ENCODE peak calls at places on chromosomes 2 and 18, in seven cellular contexts. One of them, this sample, is unnamed.

GRCh38 chr2:236170678-236171212 is 2.6 kb upstream of the GBX2 start:
- DNase-seq in heart left ventricle: no peak
- DNase-seq in A549: no peak
- DNase-seq in coronary artery: peak
- DNase-seq in AG04450: no peak
- DNase-seq in esophagus muscularis mucosa: no peak
- DNase-seq in AG10803: no peak
- DNase-seq in this sample: no peak

GRCh38 chr2:165497659-165498306 is 28.3 kb downstream of the CSRNP3 start:
- DNase-seq in coronary artery: no peak
- DNase-seq in AG04450: no peak
- DNase-seq in esophagus muscularis mucosa: no peak
- DNase-seq in A549: no peak
- DNase-seq in AG10803: no peak
- DNase-seq in heart left ventricle: no peak
- DNase-seq in this sample: no peak

GRCh38 chr2:26640331-26640745 is 828 bp downstream of the CIB4 start:
- DNase-seq in AG10803: peak
- DNase-seq in coronary artery: no peak
- DNase-seq in esophagus muscularis mucosa: no peak
- DNase-seq in heart left ventricle: no peak
- DNase-seq in A549: no peak
- DNase-seq in AG04450: no peak
- DNase-seq in this sample: no peak

GRCh38 chr18:8188196-8188595 is 421.0 kb upstream of the RAB12 start:
- DNase-seq in AG10803: peak
- DNase-seq in coronary artery: no peak
- DNase-seq in heart left ventricle: no peak
- DNase-seq in AG04450: peak
- DNase-seq in esophagus muscularis mucosa: no peak
- DNase-seq in A549: no peak
- DNase-seq in this sample: no peak

GRCh38 chr2:170222298-170222697 is 44.4 kb downstream of the MYO3B start:
- DNase-seq in coronary artery: no peak
- DNase-seq in A549: no peak
- DNase-seq in AG10803: peak
- DNase-seq in heart left ventricle: no peak
- DNase-seq in AG04450: peak
- DNase-seq in esophagus muscularis mucosa: no peak
- DNase-seq in this sample: no peak

GRCh38 chr2:27494944-27495554 is at the start of gene FNDC4:
- DNase-seq in coronary artery: no peak
- DNase-seq in AG10803: peak
- DNase-seq in heart left ventricle: peak
- DNase-seq in A549: peak
- DNase-seq in esophagus muscularis mucosa: no peak
- DNase-seq in AG04450: no peak
- DNase-seq in this sample: no peak

GRCh38 chr2:23566236-23567142 is 181.5 kb downstream of the KLHL29 start:
- DNase-seq in A549: peak
- DNase-seq in esophagus muscularis mucosa: no peak
- DNase-seq in AG10803: peak
- DNase-seq in heart left ventricle: no peak
- DNase-seq in coronary artery: no peak
- DNase-seq in AG04450: no peak
- DNase-seq in this sample: no peak

GRCh38 chr2:95348609-95349567 is 51.7 kb downstream of the KCNIP3 start:
- DNase-seq in esophagus muscularis mucosa: no peak
- DNase-seq in AG04450: no peak
- DNase-seq in heart left ventricle: peak
- DNase-seq in coronary artery: peak
- DNase-seq in AG10803: peak
- DNase-seq in A549: no peak
- DNase-seq in this sample: no peak

GRCh38 chr2:210171309-210172218 is at the start of gene KANSL1L:
- DNase-seq in A549: peak
- DNase-seq in esophagus muscularis mucosa: peak
- DNase-seq in AG04450: peak
- DNase-seq in heart left ventricle: peak
- DNase-seq in coronary artery: peak
- DNase-seq in AG10803: peak
- DNase-seq in this sample: peak

GRCh38 chr18:56575819-56576663 is 62.4 kb downstream of the TXNL1 start:
- DNase-seq in AG04450: peak
- DNase-seq in coronary artery: no peak
- DNase-seq in heart left ventricle: no peak
- DNase-seq in AG10803: peak
- DNase-seq in esophagus muscularis mucosa: no peak
- DNase-seq in A549: peak
- DNase-seq in this sample: no peak

GRCh38 chr18:61435064-61435652 is 101.9 kb downstream of the CDH20 start:
- DNase-seq in A549: no peak
- DNase-seq in heart left ventricle: no peak
- DNase-seq in esophagus muscularis mucosa: no peak
- DNase-seq in AG10803: peak
- DNase-seq in AG04450: no peak
- DNase-seq in coronary artery: no peak
- DNase-seq in this sample: no peak

GRCh38 chr2:171703574-171704347 is 16.5 kb downstream of the DYNC1I2 start:
- DNase-seq in AG10803: peak
- DNase-seq in AG04450: no peak
- DNase-seq in heart left ventricle: no peak
- DNase-seq in esophagus muscularis mucosa: no peak
- DNase-seq in coronary artery: no peak
- DNase-seq in A549: peak
- DNase-seq in this sample: no peak

GRCh38 chr18:51890762-51891161 is 449.2 kb upstream of the DCC start:
- DNase-seq in coronary artery: no peak
- DNase-seq in esophagus muscularis mucosa: no peak
- DNase-seq in A549: no peak
- DNase-seq in AG04450: no peak
- DNase-seq in AG10803: peak
- DNase-seq in heart left ventricle: no peak
- DNase-seq in this sample: no peak

GRCh38 chr18:71471963-71472725 is 1072.0 kb downstream of the CBLN2 start:
- DNase-seq in AG04450: no peak
- DNase-seq in AG10803: no peak
- DNase-seq in A549: no peak
- DNase-seq in esophagus muscularis mucosa: no peak
- DNase-seq in heart left ventricle: no peak
- DNase-seq in coronary artery: no peak
- DNase-seq in this sample: no peak

GRCh38 chr2:40279001-40279400 is 172.9 kb downstream of the SLC8A1 start:
- DNase-seq in heart left ventricle: no peak
- DNase-seq in coronary artery: no peak
- DNase-seq in AG10803: peak
- DNase-seq in A549: no peak
- DNase-seq in esophagus muscularis mucosa: no peak
- DNase-seq in AG04450: no peak
- DNase-seq in this sample: no peak

GRCh38 chr2:23426284-23426905 is 41.4 kb downstream of the KLHL29 start:
- DNase-seq in AG10803: peak
- DNase-seq in coronary artery: peak
- DNase-seq in esophagus muscularis mucosa: no peak
- DNase-seq in heart left ventricle: peak
- DNase-seq in A549: no peak
- DNase-seq in AG04450: no peak
- DNase-seq in this sample: peak

GRCh38 chr18:40866013-40866644 is 1088.9 kb upstream of the PIK3C3 start:
- DNase-seq in AG10803: peak
- DNase-seq in heart left ventricle: no peak
- DNase-seq in AG04450: no peak
- DNase-seq in coronary artery: no peak
- DNase-seq in esophagus muscularis mucosa: no peak
- DNase-seq in A549: no peak
- DNase-seq in this sample: no peak

GRCh38 chr2:61763605-61764034 is 90.2 kb downstream of the FAM161A start:
- DNase-seq in esophagus muscularis mucosa: peak
- DNase-seq in AG10803: peak
- DNase-seq in A549: peak
- DNase-seq in heart left ventricle: peak
- DNase-seq in AG04450: peak
- DNase-seq in coronary artery: peak
- DNase-seq in this sample: peak

GRCh38 chr2:54306561-54306960 is 50.5 kb upstream of the TSPYL6 start:
- DNase-seq in heart left ventricle: no peak
- DNase-seq in AG10803: peak
- DNase-seq in coronary artery: no peak
- DNase-seq in A549: no peak
- DNase-seq in esophagus muscularis mucosa: no peak
- DNase-seq in AG04450: no peak
- DNase-seq in this sample: no peak

GRCh38 chr2:239827511-239827865 is 197.7 kb downstream of the NDUFA10 start:
- DNase-seq in AG04450: no peak
- DNase-seq in AG10803: no peak
- DNase-seq in heart left ventricle: peak
- DNase-seq in coronary artery: peak
- DNase-seq in esophagus muscularis mucosa: no peak
- DNase-seq in A549: no peak
- DNase-seq in this sample: no peak

DNA sequence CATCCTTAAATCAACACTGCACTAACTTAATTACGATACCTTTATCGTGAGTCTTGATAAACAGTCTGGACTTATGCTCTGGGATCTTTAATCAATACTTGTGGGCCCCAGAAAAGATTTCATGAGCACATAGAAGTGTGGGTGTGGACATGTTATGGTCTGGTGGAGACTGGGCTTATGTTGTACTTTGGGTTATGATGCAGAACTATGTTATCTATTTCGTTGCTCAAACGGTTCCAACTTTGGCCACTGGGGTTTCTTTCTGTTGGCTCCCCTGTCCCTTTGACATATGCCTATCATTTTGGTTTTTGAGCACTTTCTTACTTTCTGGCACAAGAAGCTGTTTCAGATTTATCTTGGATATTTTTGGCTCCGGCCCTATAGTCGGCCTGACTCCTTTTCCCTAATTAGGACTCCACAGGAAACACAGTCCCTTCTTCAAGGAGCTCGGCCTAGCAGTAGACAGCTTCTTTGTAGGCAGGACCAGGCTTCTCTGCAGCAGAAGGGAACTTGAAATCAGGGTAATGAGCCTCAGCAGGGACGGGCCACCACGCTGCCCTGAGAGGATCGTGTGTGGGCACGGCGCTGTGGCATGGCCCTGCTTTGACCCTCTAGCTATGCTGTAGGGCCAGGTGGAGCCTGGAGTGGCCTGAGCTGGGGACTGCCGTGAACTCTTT is 54.6 kb upstream of the TXNDC2 start:
- DNase-seq in AG10803: no peak
- DNase-seq in heart left ventricle: no peak
- DNase-seq in coronary artery: no peak
- DNase-seq in AG04450: no peak
- DNase-seq in A549: no peak
- DNase-seq in esophagus muscularis mucosa: peak
- DNase-seq in this sample: no peak
- TF ChIP-seq CTCF in AG10803: no peak
- TF ChIP-seq CTCF in heart left ventricle: no peak
- TF ChIP-seq CTCF in coronary artery: no peak
- TF ChIP-seq CTCF in AG04450: no peak
- TF ChIP-seq CTCF in A549: no peak
- TF ChIP-seq CTCF in esophagus muscularis mucosa: no peak
- TF ChIP-seq CTCF in this sample: peak

GRCh38 chr2:64636105-64636873 is 17.4 kb downstream of the SERTAD2 start:
- DNase-seq in esophagus muscularis mucosa: peak
- DNase-seq in heart left ventricle: no peak
- DNase-seq in A549: no peak
- DNase-seq in coronary artery: no peak
- DNase-seq in AG10803: peak
- DNase-seq in AG04450: no peak
- DNase-seq in this sample: no peak
- TF ChIP-seq CTCF in esophagus muscularis mucosa: no peak
- TF ChIP-seq CTCF in heart left ventricle: no peak
- TF ChIP-seq CTCF in A549: no peak
- TF ChIP-seq CTCF in coronary artery: no peak
- TF ChIP-seq CTCF in AG10803: no peak
- TF ChIP-seq CTCF in AG04450: no peak
- TF ChIP-seq CTCF in this sample: no peak

DNA sequence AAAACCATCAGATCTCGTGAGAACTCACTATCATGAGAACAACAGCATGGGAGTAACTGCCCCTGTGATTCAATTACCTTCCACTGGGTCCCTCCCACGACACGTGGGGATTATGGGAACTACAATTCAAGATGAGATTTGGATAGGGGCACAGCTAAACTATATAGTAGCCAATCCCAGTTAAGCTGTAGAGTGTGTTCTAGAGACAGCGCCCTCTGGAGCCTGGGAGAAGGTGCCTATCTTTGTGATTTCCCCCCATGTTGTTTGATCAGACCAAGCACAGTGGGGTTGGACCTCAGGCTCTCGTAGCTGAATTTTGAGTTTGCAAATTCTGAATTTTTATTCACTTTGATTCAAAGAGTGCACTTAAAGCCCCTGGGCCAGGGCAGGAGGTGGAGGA is 108.2 kb upstream of the TWIST2 start:
- DNase-seq in AG10803: no peak
- DNase-seq in A549: no peak
- DNase-seq in esophagus muscularis mucosa: peak
- DNase-seq in coronary artery: no peak
- DNase-seq in AG04450: no peak
- DNase-seq in heart left ventricle: no peak
- DNase-seq in this sample: no peak
- TF ChIP-seq CTCF in AG10803: no peak
- TF ChIP-seq CTCF in A549: no peak
- TF ChIP-seq CTCF in esophagus muscularis mucosa: no peak
- TF ChIP-seq CTCF in coronary artery: no peak
- TF ChIP-seq CTCF in AG04450: no peak
- TF ChIP-seq CTCF in heart left ventricle: no peak
- TF ChIP-seq CTCF in this sample: no peak

DNA sequence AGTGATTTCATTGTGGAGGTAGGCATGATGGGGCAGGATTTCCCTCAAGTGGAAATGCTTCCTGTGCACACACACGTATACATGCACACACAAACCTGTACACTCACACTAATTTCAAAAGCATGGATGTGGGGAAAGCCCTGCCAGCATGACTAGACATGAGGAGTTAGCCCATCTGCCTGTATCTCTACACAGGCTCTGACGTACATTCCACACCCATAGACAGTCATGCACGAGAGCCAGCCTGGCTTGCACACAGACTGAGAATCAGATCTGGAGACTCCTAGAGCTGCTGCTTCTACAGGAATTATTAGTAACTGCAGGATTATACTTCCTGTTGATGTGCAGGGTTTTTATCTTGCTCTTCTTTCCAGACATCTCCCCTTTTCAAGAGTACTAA is 27.3 kb upstream of the NFU1 start:
- DNase-seq in esophagus muscularis mucosa: no peak
- DNase-seq in AG10803: peak
- DNase-seq in coronary artery: peak
- DNase-seq in AG04450: peak
- DNase-seq in A549: no peak
- DNase-seq in heart left ventricle: peak
- DNase-seq in this sample: peak
- TF ChIP-seq CTCF in esophagus muscularis mucosa: no peak
- TF ChIP-seq CTCF in AG10803: no peak
- TF ChIP-seq CTCF in coronary artery: no peak
- TF ChIP-seq CTCF in AG04450: no peak
- TF ChIP-seq CTCF in A549: no peak
- TF ChIP-seq CTCF in heart left ventricle: no peak
- TF ChIP-seq CTCF in this sample: no peak

GRCh38 chr2:207352978-207353377 is 176.8 kb upstream of the CREB1 start:
- DNase-seq in coronary artery: no peak
- DNase-seq in AG04450: no peak
- DNase-seq in esophagus muscularis mucosa: no peak
- DNase-seq in A549: no peak
- DNase-seq in heart left ventricle: no peak
- DNase-seq in AG10803: peak
- DNase-seq in this sample: no peak
- TF ChIP-seq CTCF in coronary artery: no peak
- TF ChIP-seq CTCF in AG04450: peak
- TF ChIP-seq CTCF in esophagus muscularis mucosa: peak
- TF ChIP-seq CTCF in A549: no peak
- TF ChIP-seq CTCF in heart left ventricle: peak
- TF ChIP-seq CTCF in AG10803: peak
- TF ChIP-seq CTCF in this sample: no peak

GRCh38 chr2:109280804-109281203 is 151.8 kb downstream of the SH3RF3 start:
- DNase-seq in heart left ventricle: peak
- DNase-seq in A549: no peak
- DNase-seq in AG04450: no peak
- DNase-seq in AG10803: no peak
- DNase-seq in esophagus muscularis mucosa: no peak
- DNase-seq in coronary artery: no peak
- DNase-seq in this sample: no peak
- TF ChIP-seq CTCF in heart left ventricle: peak
- TF ChIP-seq CTCF in A549: no peak
- TF ChIP-seq CTCF in AG04450: no peak
- TF ChIP-seq CTCF in AG10803: no peak
- TF ChIP-seq CTCF in esophagus muscularis mucosa: no peak
- TF ChIP-seq CTCF in coronary artery: no peak
- TF ChIP-seq CTCF in this sample: no peak

This sample was measured in ascending aorta.